ENCODE peak calls at places on chromosomes 1 and 21, in ten cellular contexts. D is H1, N is esophagus muscularis mucosa, F is heart left ventricle, M is ovary, Y is stomach, E is adrenal gland, K is tibial nerve, V is prostate gland, J is testis. U is an unnamed sample.

GRCh38 chr1:235942979-235943575 is 76.4 kb upstream of the LYST start:
- DNase-seq in E (no peak), F (no peak), J (no peak), N (no peak), D (no peak), Y (no peak), M (no peak), K (no peak), V (no peak), U (no peak)

GRCh38 chr1:55310517-55310927 is 95.4 kb upstream of the USP24 start:
- DNase-seq in J (no peak), N (no peak), M (no peak), Y (no peak), K (no peak), F (no peak), E (no peak), D (no peak), V (no peak), U (no peak)

GRCh38 chr1:214029796-214030195 is 42.0 kb downstream of the PROX1 start:
- DNase-seq in M (no peak), K (no peak), Y (no peak), J (no peak), D (no peak), V (no peak), N (no peak), F (peak; percentile 35), E (no peak), U (no peak)

GRCh38 chr1:225813250-225813964 is 3.5 kb downstream of the EPHX1 start:
- DNase-seq in V (no peak), F (peak; percentile 74), K (peak; percentile 61), N (no peak), M (peak; percentile 82), D (no peak), E (peak; percentile 87), J (peak; percentile 81), Y (peak; percentile 42), U (peak; percentile 83)

GRCh38 chr1:100438375-100438774 is 86.1 kb downstream of the CDC14A start:
- DNase-seq in Y (no peak), F (no peak), D (no peak), E (no peak), M (no peak), K (no peak), N (no peak), J (no peak), V (no peak), U (no peak)

GRCh38 chr1:12615916-12616708 is 1.9 kb downstream of the DHRS3 start:
- DNase-seq in N (no peak), J (peak; percentile 47), M (peak; percentile 60), F (peak; percentile 64), E (peak; percentile 77), V (peak; percentile 58), D (peak; percentile 78), Y (peak; percentile 85), K (no peak), U (peak; percentile 71)

GRCh38 chr1:156096640-156097391 is 14.6 kb upstream of the MEX3A start:
- DNase-seq in Y (peak; percentile 92), D (peak; percentile 95), K (peak; percentile 86), J (peak; percentile 93), F (peak; percentile 91), N (peak; percentile 97), V (peak; percentile 87), M (peak; percentile 95), E (peak; percentile 95), U (peak; percentile 93)

GRCh38 chr1:205523891-205524793 is 19.7 kb downstream of the CDK18 start:
- DNase-seq in F (peak; percentile 76), N (no peak), D (peak; percentile 94), J (peak; percentile 86), K (peak; percentile 42), E (peak; percentile 89), V (peak; percentile 74), M (peak; percentile 91), Y (peak; percentile 80), U (no peak)

GRCh38 chr1:235651170-235651806 is 1.7 kb upstream of the GNG4 start:
- DNase-seq in Y (no peak), V (no peak), D (no peak), J (no peak), K (no peak), N (peak; percentile 79), E (no peak), M (no peak), F (no peak), U (no peak)

DNA sequence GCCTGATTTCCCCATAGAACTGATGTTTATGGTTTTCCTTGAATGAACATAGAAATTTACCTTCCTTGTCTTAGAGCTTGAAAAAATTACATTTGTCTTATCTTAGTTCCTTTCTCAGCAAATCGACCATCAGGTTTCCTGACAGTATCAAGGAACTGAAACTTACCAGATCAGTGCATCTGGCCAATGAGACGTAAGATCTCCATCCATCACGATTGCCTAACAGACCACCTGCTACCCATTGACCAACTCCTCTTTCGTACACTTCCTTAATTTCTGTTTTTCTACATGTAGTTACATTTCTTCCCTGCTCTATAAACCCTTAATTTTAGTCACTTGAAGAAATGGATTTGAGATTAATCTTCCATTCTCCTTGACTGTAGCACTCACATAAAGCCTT is 57.4 kb upstream of the TMPRSS15 start:
- DNase-seq in D (no peak), M (no peak), E (no peak), Y (no peak), N (no peak), V (no peak), F (no peak), K (no peak), J (no peak), U (no peak)
- TF ChIP-seq POLR2A in D (no peak), M (no peak), E (no peak), Y (no peak), N (no peak), V (no peak), F (no peak), K (no peak), J (no peak), U (no peak)

DNA sequence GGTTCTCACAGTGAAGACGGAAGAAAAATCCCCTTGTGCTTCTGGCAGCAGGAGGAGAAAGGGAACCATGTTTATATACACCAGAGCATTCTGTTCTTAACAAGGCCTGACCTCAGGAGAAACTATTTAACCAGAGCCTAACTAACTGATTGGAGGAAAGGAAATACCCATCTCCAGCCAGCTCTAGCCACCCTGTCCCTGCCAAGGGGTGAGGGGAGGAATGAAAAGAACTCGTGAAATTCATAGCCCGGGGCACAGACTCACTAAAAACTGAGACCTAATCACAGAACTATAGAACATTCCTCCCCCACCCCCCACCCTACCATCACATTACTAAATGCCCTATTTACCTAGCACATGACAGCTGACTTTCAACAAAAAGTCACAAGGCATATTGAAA is 65.0 kb downstream of the KCNH1 start:
- DNase-seq in D (no peak), N (peak; percentile 47), K (no peak), Y (no peak), F (no peak), E (no peak), M (no peak), V (no peak), J (no peak), U (no peak)
- H3K4me3 ChIP-seq in D (no peak overlapping the region), N (no peak overlapping the region), K (no peak overlapping the region), Y (no peak overlapping the region), F (no peak overlapping the region), E (no peak overlapping the region), M (no peak overlapping the region), V (no peak overlapping the region), J (no peak overlapping the region), U (no peak overlapping the region)

GRCh38 chr21:45113543-45113942 is 39.2 kb downstream of the ADARB1 start:
- DNase-seq in M (no peak), Y (no peak), E (no peak), D (no peak), V (no peak), J (no peak), F (no peak), K (no peak), N (no peak), U (no peak)
- H3K27me3 ChIP-seq in M (no peaks in the 10 kb centered on the region), Y (no peaks in the 10 kb centered on the region), E (no peaks in the 10 kb centered on the region), D (no peaks in the 10 kb centered on the region), V (no peaks in the 10 kb centered on the region), J (no peaks in the 10 kb centered on the region), F (no peaks in the 10 kb centered on the region), K (no peaks in the 10 kb centered on the region), N (no peaks in the 10 kb centered on the region), U (no peaks in the 10 kb centered on the region)

GRCh38 chr1:61399192-61399591 is 316.8 kb downstream of the NFIA start:
- DNase-seq in Y (no peak), M (no peak), J (no peak), K (no peak), N (no peak), D (no peak), F (no peak), V (no peak), E (no peak), U (no peak)
- TF ChIP-seq POLR2A in Y (no peak), M (no peak), J (no peak), K (no peak), N (no peak), D (no peak), F (no peak), V (no peak), E (no peak), U (no peak)

DNA sequence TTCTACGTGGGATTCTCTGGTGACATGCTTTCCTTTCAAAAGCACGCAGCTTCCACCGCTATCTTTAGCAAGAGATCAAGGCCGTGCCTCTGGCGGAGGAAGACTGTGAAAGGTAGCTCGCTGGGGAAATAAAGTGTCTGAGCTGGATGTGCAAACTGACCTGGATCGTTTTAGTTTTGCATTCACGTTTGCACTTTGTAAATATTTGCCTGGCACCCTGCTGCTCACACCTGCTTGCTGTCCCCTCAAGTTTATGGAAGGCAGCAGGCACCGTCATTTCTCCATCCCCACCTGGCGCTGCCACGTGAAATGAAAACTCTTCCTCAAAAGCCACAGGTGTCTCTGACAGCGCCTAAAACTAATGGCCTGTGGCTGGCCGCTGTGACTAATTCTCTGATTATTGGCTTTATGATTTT is 44.0 kb upstream of the TARDBP start:
- DNase-seq in N (no peak), D (no peak), M (no peak), V (no peak), E (peak; percentile 40), J (peak; percentile 43), K (no peak), Y (no peak), F (no peak), U (no peak)
- H3K4me3 ChIP-seq in N (peak overlapping the region; percentile 32), D (no peak overlapping the region), M (no peak overlapping the region), V (no peak overlapping the region), E (no peak overlapping the region), J (no peak overlapping the region), K (no peak overlapping the region), Y (peak overlapping the region; percentile 35), F (peak overlapping the region; percentile 26), U (no peak overlapping the region)

GRCh38 chr1:53478186-53478585 is 19.0 kb downstream of the DMRTB1 start:
- DNase-seq in N (no peak), F (no peak), M (no peak), V (no peak), J (no peak), E (no peak), Y (no peak), K (no peak), D (no peak), U (no peak)
- H3K27me3 ChIP-seq in N (peaks cover 6% of the 10 kb centered on the region), F (peaks cover 11% of the 10 kb centered on the region), M (no peaks in the 10 kb centered on the region), V (no peaks in the 10 kb centered on the region), J (no peaks in the 10 kb centered on the region), E (no peaks in the 10 kb centered on the region), Y (no peaks in the 10 kb centered on the region), K (no peaks in the 10 kb centered on the region), D (no peaks in the 10 kb centered on the region), U (no peaks in the 10 kb centered on the region)

DNA sequence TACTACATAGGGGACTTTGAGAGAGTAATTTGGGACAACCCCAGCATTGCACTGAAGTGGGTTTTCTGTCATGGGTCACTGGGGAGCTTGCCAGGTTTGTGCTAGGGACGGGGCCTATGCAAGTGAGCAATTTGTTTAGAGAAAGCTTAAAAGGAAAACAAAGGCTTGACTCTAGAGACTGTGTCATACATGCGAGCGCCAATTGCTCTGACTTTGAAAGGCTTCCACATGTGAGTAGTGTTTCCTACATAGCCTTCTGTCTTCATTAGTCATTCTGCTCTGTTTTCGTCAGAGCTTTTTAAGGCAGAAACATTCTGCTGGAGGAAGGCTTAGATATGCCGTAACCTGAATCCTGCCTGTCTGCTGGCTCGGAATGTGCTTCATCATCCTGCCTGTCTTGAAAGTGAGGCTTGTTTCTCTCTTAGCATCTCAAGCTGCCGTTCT is 28.4 kb downstream of the TRIM45 start:
- DNase-seq in Y (peak; percentile 31), N (no peak), J (no peak), V (no peak), K (no peak), D (no peak), F (no peak), M (peak; percentile 42), E (peak; percentile 64), U (no peak)
- TF ChIP-seq POLR2A in Y (no peak), N (no peak), J (no peak), V (no peak), K (no peak), D (no peak), F (no peak), M (no peak), E (peak; percentile 62), U (no peak)